ENCODE peak calls at places on chromosomes 4 and X, in eight cellular contexts. One of them, this sample, is unnamed.
A peak's percentile ranks its signal among the peaks of the same experiment; 100 is the strongest.

GRCh38 chrX:133402042-133402453 is 13.2 kb downstream of the GPC4 start:
- DNase-seq in kidney: no peak
- DNase-seq in aorta: no peak
- DNase-seq in SJSA1: peak; percentile 68
- DNase-seq in uterus: no peak
- DNase-seq in mesenchymal stem cell: peak; percentile 24
- DNase-seq in OCI-LY7: no peak
- DNase-seq in tibial artery: no peak
- DNase-seq in this sample: no peak

GRCh38 chr4:105215609-105216313 is 69.1 kb downstream of the TET2 start:
- DNase-seq in kidney: no peak
- DNase-seq in aorta: no peak
- DNase-seq in SJSA1: peak; percentile 49
- DNase-seq in uterus: no peak
- DNase-seq in mesenchymal stem cell: no peak
- DNase-seq in OCI-LY7: no peak
- DNase-seq in tibial artery: no peak
- DNase-seq in this sample: no peak

GRCh38 chr4:108171541-108172230 is 3.0 kb upstream of the LEF1 start:
- DNase-seq in kidney: no peak
- DNase-seq in aorta: no peak
- DNase-seq in SJSA1: peak; percentile 91
- DNase-seq in uterus: no peak
- DNase-seq in mesenchymal stem cell: peak; percentile 34
- DNase-seq in OCI-LY7: no peak
- DNase-seq in tibial artery: no peak
- DNase-seq in this sample: no peak

GRCh38 chr4:108425988-108426387 is 194.4 kb upstream of the RPL34 start:
- DNase-seq in kidney: no peak
- DNase-seq in aorta: no peak
- DNase-seq in SJSA1: peak; percentile 91
- DNase-seq in uterus: no peak
- DNase-seq in mesenchymal stem cell: peak; percentile 55
- DNase-seq in OCI-LY7: no peak
- DNase-seq in tibial artery: no peak
- DNase-seq in this sample: no peak

GRCh38 chr4:123505457-123506310 is 109.1 kb downstream of the SPRY1 start:
- DNase-seq in kidney: peak; percentile 88
- DNase-seq in aorta: peak; percentile 85
- DNase-seq in SJSA1: peak; percentile 40
- DNase-seq in uterus: peak; percentile 47
- DNase-seq in mesenchymal stem cell: peak; percentile 62
- DNase-seq in OCI-LY7: peak; percentile 95
- DNase-seq in tibial artery: peak; percentile 69
- DNase-seq in this sample: peak; percentile 52

GRCh38 chrX:46251755-46252154 is 293.5 kb downstream of the ZNF674 start:
- DNase-seq in kidney: no peak
- DNase-seq in aorta: no peak
- DNase-seq in SJSA1: peak; percentile 39
- DNase-seq in uterus: no peak
- DNase-seq in mesenchymal stem cell: peak; percentile 46
- DNase-seq in OCI-LY7: no peak
- DNase-seq in tibial artery: no peak
- DNase-seq in this sample: no peak

GRCh38 chrX:75155830-75156525 is at the start of gene ABCB7:
- DNase-seq in kidney: peak; percentile 76
- DNase-seq in aorta: peak; percentile 80
- DNase-seq in SJSA1: peak; percentile 60
- DNase-seq in uterus: peak; percentile 52
- DNase-seq in mesenchymal stem cell: peak; percentile 83
- DNase-seq in OCI-LY7: peak; percentile 77
- DNase-seq in tibial artery: peak; percentile 68
- DNase-seq in this sample: peak; percentile 42

GRCh38 chrX:45907776-45908175 is 637.4 kb downstream of the ZNF674 start:
- DNase-seq in kidney: no peak
- DNase-seq in aorta: no peak
- DNase-seq in SJSA1: no peak
- DNase-seq in uterus: no peak
- DNase-seq in mesenchymal stem cell: no peak
- DNase-seq in OCI-LY7: no peak
- DNase-seq in tibial artery: no peak
- DNase-seq in this sample: no peak

GRCh38 chr4:101155368-101155767 is 192.0 kb downstream of the PPP3CA start:
- DNase-seq in kidney: no peak
- DNase-seq in aorta: no peak
- DNase-seq in SJSA1: peak; percentile 52
- DNase-seq in uterus: no peak
- DNase-seq in mesenchymal stem cell: peak; percentile 52
- DNase-seq in OCI-LY7: no peak
- DNase-seq in tibial artery: no peak
- DNase-seq in this sample: no peak

GRCh38 chrX:34559325-34559724 is 97.8 kb downstream of the TMEM47 start:
- DNase-seq in kidney: no peak
- DNase-seq in aorta: no peak
- DNase-seq in SJSA1: no peak
- DNase-seq in uterus: no peak
- DNase-seq in mesenchymal stem cell: no peak
- DNase-seq in OCI-LY7: no peak
- DNase-seq in tibial artery: no peak
- DNase-seq in this sample: no peak

GRCh38 chrX:88397551-88397950 is 349.5 kb upstream of the CPXCR1 start:
- DNase-seq in kidney: no peak
- DNase-seq in aorta: no peak
- DNase-seq in SJSA1: no peak
- DNase-seq in uterus: no peak
- DNase-seq in mesenchymal stem cell: no peak
- DNase-seq in OCI-LY7: no peak
- DNase-seq in tibial artery: no peak
- DNase-seq in this sample: no peak

GRCh38 chr4:62431513-62431912 is 1231.4 kb downstream of the ADGRL3 start:
- DNase-seq in kidney: no peak
- DNase-seq in aorta: no peak
- DNase-seq in SJSA1: no peak
- DNase-seq in uterus: no peak
- DNase-seq in mesenchymal stem cell: no peak
- DNase-seq in OCI-LY7: no peak
- DNase-seq in tibial artery: no peak
- DNase-seq in this sample: no peak

GRCh38 chr4:159105761-159106243 is 2.9 kb downstream of the RAPGEF2 start:
- DNase-seq in kidney: no peak
- DNase-seq in aorta: no peak
- DNase-seq in SJSA1: no peak
- DNase-seq in uterus: no peak
- DNase-seq in mesenchymal stem cell: no peak
- DNase-seq in OCI-LY7: no peak
- DNase-seq in tibial artery: no peak
- DNase-seq in this sample: no peak

GRCh38 chr4:2948895-2949781 is 14.1 kb downstream of the NOP14 start:
- DNase-seq in kidney: no peak
- DNase-seq in aorta: no peak
- DNase-seq in SJSA1: no peak
- DNase-seq in uterus: no peak
- DNase-seq in mesenchymal stem cell: peak; percentile 31
- DNase-seq in OCI-LY7: peak; percentile 31
- DNase-seq in tibial artery: no peak
- DNase-seq in this sample: no peak

GRCh38 chrX:26848511-26848910 is 614.6 kb downstream of the PPP4R3C start:
- DNase-seq in kidney: no peak
- DNase-seq in aorta: no peak
- DNase-seq in SJSA1: no peak
- DNase-seq in uterus: no peak
- DNase-seq in mesenchymal stem cell: no peak
- DNase-seq in OCI-LY7: no peak
- DNase-seq in tibial artery: no peak
- DNase-seq in this sample: no peak

GRCh38 chrX:100410083-100410590 is at the start of gene PCDH19:
- DNase-seq in kidney: peak; percentile 86
- DNase-seq in aorta: peak; percentile 82
- DNase-seq in SJSA1: no peak
- DNase-seq in uterus: peak; percentile 55
- DNase-seq in mesenchymal stem cell: peak; percentile 43
- DNase-seq in OCI-LY7: no peak
- DNase-seq in tibial artery: no peak
- DNase-seq in this sample: peak; percentile 42

GRCh38 chr4:73706811-73707210 is 33.6 kb upstream of the CXCL8 start:
- DNase-seq in kidney: no peak
- DNase-seq in aorta: no peak
- DNase-seq in SJSA1: peak; percentile 77
- DNase-seq in uterus: no peak
- DNase-seq in mesenchymal stem cell: no peak
- DNase-seq in OCI-LY7: no peak
- DNase-seq in tibial artery: no peak
- DNase-seq in this sample: no peak

GRCh38 chr4:73705721-73706120 is 34.6 kb upstream of the CXCL8 start:
- DNase-seq in kidney: no peak
- DNase-seq in aorta: no peak
- DNase-seq in SJSA1: no peak
- DNase-seq in uterus: no peak
- DNase-seq in mesenchymal stem cell: no peak
- DNase-seq in OCI-LY7: no peak
- DNase-seq in tibial artery: no peak
- DNase-seq in this sample: no peak

GRCh38 chr4:73707269-73707875 is 33.0 kb upstream of the CXCL8 start:
- DNase-seq in kidney: no peak
- DNase-seq in aorta: no peak
- DNase-seq in SJSA1: no peak
- DNase-seq in uterus: no peak
- DNase-seq in mesenchymal stem cell: no peak
- DNase-seq in OCI-LY7: no peak
- DNase-seq in tibial artery: no peak
- DNase-seq in this sample: no peak

GRCh38 chr4:73709461-73710033 is 30.8 kb upstream of the CXCL8 start:
- DNase-seq in kidney: no peak
- DNase-seq in aorta: no peak
- DNase-seq in SJSA1: no peak
- DNase-seq in uterus: no peak
- DNase-seq in mesenchymal stem cell: no peak
- DNase-seq in OCI-LY7: no peak
- DNase-seq in tibial artery: no peak
- DNase-seq in this sample: no peak

GRCh38 chr4:73707918-73708577 is 32.3 kb upstream of the CXCL8 start:
- DNase-seq in kidney: no peak
- DNase-seq in aorta: peak; percentile 79
- DNase-seq in SJSA1: peak; percentile 83
- DNase-seq in uterus: peak; percentile 68
- DNase-seq in mesenchymal stem cell: peak; percentile 93
- DNase-seq in OCI-LY7: no peak
- DNase-seq in tibial artery: peak; percentile 78
- DNase-seq in this sample: peak; percentile 15
- H3K9me3 ChIP-seq in kidney: no peaks in the 10 kb centered on the region
- H3K9me3 ChIP-seq in aorta: no peaks in the 10 kb centered on the region
- H3K9me3 ChIP-seq in SJSA1: no peaks in the 10 kb centered on the region
- H3K9me3 ChIP-seq in uterus: no peaks in the 10 kb centered on the region
- H3K9me3 ChIP-seq in mesenchymal stem cell: no peaks in the 10 kb centered on the region
- H3K9me3 ChIP-seq in OCI-LY7: no peaks in the 10 kb centered on the region
- H3K9me3 ChIP-seq in tibial artery: no peaks in the 10 kb centered on the region
- H3K9me3 ChIP-seq in this sample: no peaks in the 10 kb centered on the region

DNA sequence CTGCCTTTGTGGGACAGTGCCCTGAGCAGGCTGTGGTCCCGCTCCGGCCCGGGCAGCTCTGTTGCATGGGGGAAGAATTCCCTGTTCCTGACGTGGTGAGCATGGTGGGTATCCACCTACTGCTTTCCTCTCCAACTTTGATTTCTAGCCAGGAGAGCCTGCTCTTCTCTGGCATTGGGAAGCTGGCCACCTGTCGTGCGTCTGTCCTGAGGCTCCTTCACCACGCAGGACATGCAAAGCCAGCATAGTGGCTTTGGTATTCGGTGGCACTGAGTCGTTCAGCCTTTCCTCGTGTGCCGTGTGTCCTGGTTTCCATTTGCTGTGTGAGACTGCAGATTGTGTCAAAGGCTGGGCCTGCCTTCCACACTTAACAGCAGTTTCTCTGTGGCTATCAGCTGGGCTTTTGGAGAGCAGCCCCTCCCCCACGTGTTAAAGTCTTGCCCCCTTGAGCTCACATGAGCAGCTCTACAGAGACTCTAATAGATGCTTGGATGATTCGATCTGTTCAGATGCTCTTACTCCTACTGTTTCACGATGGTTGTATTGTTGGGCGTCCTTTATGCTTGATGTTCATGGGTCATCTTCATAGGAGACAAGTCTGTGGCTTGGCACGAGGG is 46.4 kb upstream of the CLCN4 start:
- DNase-seq in kidney: no peak
- DNase-seq in aorta: no peak
- DNase-seq in SJSA1: no peak
- DNase-seq in uterus: no peak
- DNase-seq in mesenchymal stem cell: no peak
- DNase-seq in OCI-LY7: no peak
- DNase-seq in tibial artery: no peak
- DNase-seq in this sample: no peak
- H3K4me1 ChIP-seq in kidney: peaks cover 3% of the 10 kb centered on the region
- H3K4me1 ChIP-seq in aorta: no peaks in the 10 kb centered on the region
- H3K4me1 ChIP-seq in SJSA1: no peaks in the 10 kb centered on the region
- H3K4me1 ChIP-seq in uterus: no peaks in the 10 kb centered on the region
- H3K4me1 ChIP-seq in mesenchymal stem cell: peaks cover 1% of the 10 kb centered on the region
- H3K4me1 ChIP-seq in OCI-LY7: peaks cover 97% of the 10 kb centered on the region
- H3K4me1 ChIP-seq in tibial artery: peaks cover 6% of the 10 kb centered on the region
- H3K4me1 ChIP-seq in this sample: peaks cover 51% of the 10 kb centered on the region

DNA sequence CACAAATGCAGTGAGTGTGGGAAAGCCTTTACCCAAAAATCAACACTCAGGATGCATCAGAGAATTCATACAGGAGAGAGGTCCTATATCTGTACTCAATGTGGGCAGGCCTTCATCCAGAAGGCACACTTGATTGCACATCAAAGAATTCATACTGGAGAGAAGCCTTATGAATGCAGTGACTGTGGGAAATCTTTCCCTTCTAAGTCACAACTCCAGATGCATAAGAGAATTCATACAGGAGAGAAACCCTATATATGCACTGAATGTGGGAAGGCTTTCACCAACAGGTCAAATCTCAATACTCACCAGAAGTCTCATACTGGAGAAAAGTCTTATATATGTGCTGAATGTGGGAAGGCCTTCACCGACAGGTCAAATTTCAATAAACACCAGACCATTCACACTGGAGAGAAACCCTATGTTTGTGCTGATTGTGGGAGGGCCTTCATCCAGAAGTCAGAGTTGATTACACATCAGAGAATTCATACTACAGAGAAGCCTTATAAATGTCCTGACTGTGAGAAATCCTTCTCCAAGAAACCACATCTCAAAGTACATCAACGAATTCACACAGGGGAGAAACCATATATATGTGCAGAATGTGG is 79.3 kb downstream of the ZNF81 start:
- DNase-seq in kidney: no peak
- DNase-seq in aorta: no peak
- DNase-seq in SJSA1: no peak
- DNase-seq in uterus: no peak
- DNase-seq in mesenchymal stem cell: no peak
- DNase-seq in OCI-LY7: no peak
- DNase-seq in tibial artery: no peak
- DNase-seq in this sample: no peak
- H3K9me3 ChIP-seq in kidney: peaks cover 2% of the 10 kb centered on the region
- H3K9me3 ChIP-seq in aorta: peaks cover 4% of the 10 kb centered on the region
- H3K9me3 ChIP-seq in SJSA1: no peaks in the 10 kb centered on the region
- H3K9me3 ChIP-seq in uterus: no peaks in the 10 kb centered on the region
- H3K9me3 ChIP-seq in mesenchymal stem cell: peaks cover 94% of the 10 kb centered on the region
- H3K9me3 ChIP-seq in OCI-LY7: peaks cover 17% of the 10 kb centered on the region
- H3K9me3 ChIP-seq in tibial artery: peaks cover 55% of the 10 kb centered on the region
- H3K9me3 ChIP-seq in this sample: peaks cover 48% of the 10 kb centered on the region

DNA sequence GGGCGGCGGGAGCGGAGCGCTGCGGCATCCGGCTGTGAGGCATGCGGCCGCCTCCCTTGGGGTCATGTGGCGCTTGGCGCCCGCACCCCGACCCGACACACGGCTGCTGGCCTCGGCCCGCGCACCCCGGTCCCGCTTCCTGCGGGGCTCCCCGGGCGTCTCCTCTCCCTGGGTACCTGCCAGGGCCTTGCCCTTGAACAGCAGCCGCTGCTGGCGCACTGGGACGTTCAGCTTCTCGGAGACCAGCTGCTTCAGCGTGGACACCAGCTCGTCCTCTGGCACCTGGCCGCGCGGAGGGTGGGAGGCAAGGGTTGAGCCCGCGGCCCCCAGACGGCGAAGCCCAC is 391 bp downstream of the UBL4A start:
- DNase-seq in kidney: peak; percentile 82
- DNase-seq in aorta: peak; percentile 79
- DNase-seq in SJSA1: peak; percentile 28
- DNase-seq in uterus: peak; percentile 49
- DNase-seq in mesenchymal stem cell: no peak
- DNase-seq in OCI-LY7: peak; percentile 47
- DNase-seq in tibial artery: no peak
- DNase-seq in this sample: peak; percentile 44
- H3K4me1 ChIP-seq in kidney: peaks cover 4% of the 10 kb centered on the region
- H3K4me1 ChIP-seq in aorta: no peaks in the 10 kb centered on the region
- H3K4me1 ChIP-seq in SJSA1: peaks cover 30% of the 10 kb centered on the region
- H3K4me1 ChIP-seq in uterus: no peaks in the 10 kb centered on the region
- H3K4me1 ChIP-seq in mesenchymal stem cell: peaks cover 28% of the 10 kb centered on the region
- H3K4me1 ChIP-seq in OCI-LY7: peaks cover 54% of the 10 kb centered on the region
- H3K4me1 ChIP-seq in tibial artery: peaks cover 27% of the 10 kb centered on the region
- H3K4me1 ChIP-seq in this sample: peaks cover 39% of the 10 kb centered on the region